ENCODE peak calls at places on chromosomes 12 and 14, in six cellular contexts. M, O, Y, C, T and U are unnamed samples.

GRCh38 chr12:12081836-12082497 is 11.2 kb downstream of the BCL2L14 start:
- DNase-seq in T (no peak), C (peak; percentile 61), O (no peak), M (no peak), Y (no peak), U (no peak)

GRCh38 chr12:110641512-110641911 is 27.6 kb downstream of the TCTN1 start:
- DNase-seq in Y (no peak), C (no peak), M (no peak), O (no peak), T (no peak), U (no peak)

GRCh38 chr12:67991158-67991557 is 1.9 kb downstream of the IFNG-AS1 start:
- DNase-seq in O (no peak), Y (no peak), M (no peak), C (no peak), T (no peak), U (no peak)

GRCh38 chr14:30227436-30227835 is 299.8 kb upstream of the PRKD1 start:
- DNase-seq in O (no peak), T (no peak), M (no peak), C (peak; percentile 91), Y (no peak), U (peak; percentile 36)

GRCh38 chr14:87863047-87863446 is 129.9 kb downstream of the GALC start:
- DNase-seq in O (no peak), C (no peak), Y (no peak), T (no peak), M (no peak), U (no peak)

GRCh38 chr12:26153421-26154154 is 28.8 kb upstream of the BHLHE41 start:
- DNase-seq in C (peak; percentile 94), M (no peak), O (no peak), T (no peak), Y (no peak), U (no peak)

GRCh38 chr14:29442720-29443119 is 484.9 kb downstream of the PRKD1 start:
- DNase-seq in C (peak; percentile 36), M (no peak), T (no peak), O (no peak), Y (no peak), U (no peak)

GRCh38 chr14:94540031-94540794 is 21.0 kb upstream of the SERPINA4 start:
- DNase-seq in T (no peak), M (no peak), Y (no peak), O (no peak), C (peak; percentile 14), U (no peak)

GRCh38 chr12:109870648-109871047 is 9.7 kb downstream of the GLTP start:
- DNase-seq in O (no peak), M (no peak), Y (no peak), T (no peak), C (no peak), U (no peak)

GRCh38 chr14:43939836-43940235 is 567.2 kb downstream of the FSCB start:
- DNase-seq in C (no peak), M (no peak), O (no peak), T (no peak), Y (no peak), U (no peak)

GRCh38 chr14:61511558-61511924 is 183.8 kb upstream of the HIF1A start:
- DNase-seq in T (no peak), C (no peak), O (peak; percentile 68), M (no peak), Y (no peak), U (no peak)

GRCh38 chr14:66610154-66610563 is 102.2 kb downstream of the GPHN start:
- DNase-seq in M (no peak), O (no peak), C (peak; percentile 30), T (no peak), Y (no peak), U (no peak)

GRCh38 chr12:99131761-99132199 is 486.7 kb downstream of the APAF1 start:
- DNase-seq in M (no peak), O (peak; percentile 65), T (no peak), C (no peak), Y (no peak), U (no peak)

GRCh38 chr12:89657090-89657489 is 51.5 kb downstream of the ATP2B1 start:
- DNase-seq in M (no peak), C (no peak), Y (no peak), O (no peak), T (no peak), U (no peak)

GRCh38 chr14:31787377-31787776 is 226.2 kb downstream of the NUBPL start:
- DNase-seq in M (no peak), O (no peak), T (no peak), Y (no peak), C (peak; percentile 10), U (no peak)

GRCh38 chr14:93018401-93018800 is 95.5 kb downstream of the CHGA start:
- DNase-seq in T (no peak), C (no peak), O (no peak), Y (no peak), M (no peak), U (no peak)

GRCh38 chr14:88895116-88895515 is 70.7 kb downstream of the TTC8 start:
- DNase-seq in Y (no peak), C (peak; percentile 63), T (no peak), M (no peak), O (no peak), U (no peak)

GRCh38 chr12:72271741-72272661 is at the start of gene TRHDE:
- DNase-seq in M (no peak), O (peak; percentile 79), C (peak; percentile 71), T (peak; percentile 72), Y (no peak), U (no peak)

GRCh38 chr12:31117203-31118011 is 43.7 kb downstream of the DDX11 start:
- DNase-seq in M (peak; percentile 55), T (no peak), O (no peak), C (peak; percentile 12), Y (peak; percentile 18), U (no peak)

GRCh38 chr12:69329669-69330428 is 18.3 kb upstream of the LYZ start:
- DNase-seq in Y (no peak), O (no peak), T (no peak), M (peak; percentile 36), C (no peak), U (no peak)

GRCh38 chr14:22599349-22599748 is 1.2 kb downstream of the ABHD4 start:
- DNase-seq in O (no peak), T (no peak), Y (no peak), C (no peak), M (no peak), U (no peak)
- H3K27ac ChIP-seq in O (peak overlapping the region; percentile 90), T (peak overlapping the region; percentile 88), Y (no peak overlapping the region), C (peak overlapping the region; percentile 95), M (no peak overlapping the region), U (peak overlapping the region; percentile 86)

DNA sequence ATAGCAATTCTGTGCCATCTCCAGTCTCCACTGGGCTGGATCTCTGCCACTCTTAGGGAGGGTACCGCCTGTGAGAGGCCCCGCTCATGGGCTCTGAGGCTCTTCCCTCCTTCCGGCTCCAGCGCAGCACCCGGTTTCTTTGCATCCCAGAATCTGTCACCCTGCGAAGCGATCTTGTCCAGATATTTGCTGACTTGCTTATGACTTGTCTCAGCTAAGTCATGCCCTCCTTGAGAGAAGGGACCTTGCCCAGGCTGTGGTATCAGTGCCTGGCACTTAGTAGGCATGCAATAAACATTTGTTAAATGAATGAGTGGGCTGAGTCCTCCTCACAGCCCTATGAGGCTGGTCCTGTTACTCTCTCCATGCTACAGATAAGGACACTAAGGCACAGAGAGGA is 13.4 kb downstream of the KRT80 start:
- DNase-seq in Y (no peak), M (no peak), T (no peak), C (no peak), O (no peak), U (no peak)
- H3K27ac ChIP-seq in Y (no peak overlapping the region), M (no peak overlapping the region), T (peak overlapping the region; percentile 25), C (no peak overlapping the region), O (no peak overlapping the region), U (no peak overlapping the region)

GRCh38 chr12:5429741-5430557 is 2.0 kb upstream of the NTF3 start:
- DNase-seq in O (no peak), Y (no peak), M (no peak), T (no peak), C (no peak), U (no peak)
- H3K27ac ChIP-seq in O (no peak overlapping the region), Y (no peak overlapping the region), M (no peak overlapping the region), T (peak overlapping the region; percentile 78), C (no peak overlapping the region), U (no peak overlapping the region)

GRCh38 chr12:118359541-118359915 is 13.2 kb downstream of the TAOK3 start:
- DNase-seq in M (no peak), C (no peak), T (no peak), Y (peak; percentile 12), O (no peak), U (no peak)
- H3K27ac ChIP-seq in M (peak overlapping the region; percentile 32), C (no peak overlapping the region), T (no peak overlapping the region), Y (peak overlapping the region; percentile 69), O (peak overlapping the region; percentile 38), U (no peak overlapping the region)

GRCh38 chr14:100108840-100109593 is 43.8 kb downstream of the EVL start:
- DNase-seq in T (no peak), O (no peak), Y (no peak), C (peak; percentile 28), M (no peak), U (no peak)
- H3K27ac ChIP-seq in T (peak overlapping the region; percentile 57), O (peak overlapping the region; percentile 72), Y (peak overlapping the region; percentile 79), C (peak overlapping the region; percentile 30), M (peak overlapping the region; percentile 85), U (no peak overlapping the region)

GRCh38 chr14:96783306-96784224 is 13.6 kb upstream of the VRK1 start:
- DNase-seq in T (no peak), Y (no peak), C (no peak), M (no peak), O (no peak), U (no peak)
- H3K27ac ChIP-seq in T (no peak overlapping the region), Y (no peak overlapping the region), C (no peak overlapping the region), M (no peak overlapping the region), O (no peak overlapping the region), U (no peak overlapping the region)

GRCh38 chr14:90815817-90816662 is at the start of gene TTC7B:
- DNase-seq in Y (peak; percentile 7), C (peak; percentile 20), M (no peak), T (no peak), O (peak; percentile 76), U (no peak)

GRCh38 chr14:90814806-90815566 is 1.2 kb downstream of the TTC7B start:
- DNase-seq in M (no peak), Y (no peak), C (no peak), O (no peak), T (no peak), U (no peak)

GRCh38 chr14:90816686-90817436 is 631 bp upstream of the TTC7B start:
- DNase-seq in C (no peak), M (no peak), O (no peak), T (no peak), Y (no peak), U (no peak)

GRCh38 chr14:90818715-90819114 is 2.5 kb upstream of the TTC7B start:
- DNase-seq in M (no peak), Y (no peak), T (no peak), C (no peak), O (no peak), U (no peak)

GRCh38 chr14:90815567-90815816 is 738 bp downstream of the TTC7B start:
- DNase-seq in C (no peak), T (no peak), M (no peak), O (no peak), Y (no peak), U (no peak)
- H3K27ac ChIP-seq in C (no peak overlapping the region), T (peak overlapping the region; percentile 72), M (no peak overlapping the region), O (no peak overlapping the region), Y (no peak overlapping the region), U (no peak overlapping the region)